ENCODE peak calls at places on chromosomes 4 and X, in seven cellular contexts. A is fibroblast of pulmonary artery, W is MV-4-11, O is heart right ventricle, N is NCI-H2081, B is GM10248, L is left lung. P is an unnamed sample.

GRCh38 chr4:101418055-101418454 is 70.7 kb upstream of the PPP3CA start:
- DNase-seq in O (no peak), W (peak), B (peak), L (no peak), N (no peak), A (no peak), P (no peak)

GRCh38 chr4:47526281-47526680 is 41.2 kb downstream of the ATP10D start:
- DNase-seq in L (no peak), N (no peak), O (no peak), A (no peak), W (no peak), B (no peak), P (no peak)

GRCh38 chr4:176791591-176792347 is 953 bp downstream of the VEGFC start:
- DNase-seq in B (peak), O (peak), W (no peak), L (peak), A (peak), N (no peak), P (peak)

GRCh38 chrX:74537011-74537390 is 77.4 kb downstream of the RLIM start:
- DNase-seq in N (no peak), L (no peak), W (no peak), A (peak), B (no peak), O (peak), P (peak)

GRCh38 chr4:88690355-88690754 is 7.3 kb downstream of the NAP1L5 start:
- DNase-seq in A (peak), L (no peak), O (no peak), N (no peak), B (no peak), W (peak), P (no peak)

GRCh38 chrX:111869639-111870034 is 6.3 kb upstream of the TRPC5OS start:
- DNase-seq in L (no peak), O (peak), N (peak), B (peak), A (peak), W (peak), P (no peak)

GRCh38 chrX:4655743-4656142 is 942.3 kb upstream of the PRKX start:
- DNase-seq in O (no peak), N (no peak), L (no peak), B (no peak), A (no peak), W (no peak), P (no peak)

GRCh38 chr4:87560802-87561201 is 31.6 kb upstream of the SPARCL1 start:
- DNase-seq in O (no peak), W (no peak), N (no peak), L (no peak), B (no peak), A (no peak), P (no peak)

GRCh38 chr4:108372678-108373077 is 203.9 kb upstream of the LEF1 start:
- DNase-seq in L (no peak), B (no peak), O (no peak), W (no peak), N (no peak), A (no peak), P (no peak)

GRCh38 chr4:83025563-83025962 is 9.4 kb upstream of the COPS4 start:
- DNase-seq in W (peak), O (no peak), N (no peak), B (no peak), L (no peak), A (no peak), P (no peak)

GRCh38 chr4:55925235-55925634 is 23.5 kb upstream of the CEP135 start:
- DNase-seq in A (no peak), O (no peak), B (no peak), N (no peak), L (no peak), W (no peak), P (no peak)

GRCh38 chrX:12975999-12976558 is 1.2 kb downstream of the TMSB4X start:
- DNase-seq in O (peak), W (peak), L (peak), B (peak), A (peak), N (peak), P (peak)

GRCh38 chr4:139403457-139403856 is 50.5 kb upstream of the RAB33B start:
- DNase-seq in W (no peak), L (no peak), O (no peak), A (peak), B (no peak), N (no peak), P (no peak)

GRCh38 chr4:185566972-185567749 is 31.9 kb upstream of the PDLIM3 start:
- DNase-seq in B (no peak), W (no peak), N (no peak), O (peak), L (no peak), A (peak), P (no peak)

GRCh38 chr4:82519776-82520175 is 42.0 kb downstream of the TMEM150C start:
- DNase-seq in N (no peak), B (no peak), L (no peak), O (no peak), A (peak), W (no peak), P (no peak)

GRCh38 chr4:53622739-53623151 is 31.5 kb upstream of the LNX1 start:
- DNase-seq in B (no peak), W (no peak), O (no peak), N (no peak), A (peak), L (no peak), P (no peak)

GRCh38 chr4:104649631-104650030 is 154.9 kb upstream of the CXXC4 start:
- DNase-seq in N (no peak), W (no peak), B (no peak), A (no peak), L (no peak), O (no peak), P (no peak)

GRCh38 chr4:168437192-168437938 is 42.9 kb downstream of the DDX60L start:
- DNase-seq in W (no peak), N (no peak), L (no peak), A (no peak), O (no peak), B (no peak), P (no peak)

GRCh38 chr4:111174331-111174730 is 551.5 kb upstream of the PITX2 start:
- DNase-seq in O (no peak), A (no peak), L (no peak), B (no peak), W (no peak), N (no peak), P (no peak)

GRCh38 chr4:183909187-183909586 is 4.1 kb downstream of the STOX2 start:
- DNase-seq in W (no peak), N (no peak), L (no peak), B (no peak), O (no peak), A (no peak), P (no peak)

GRCh38 chr4:145540235-145540634 is 58.6 kb downstream of the SMAD1 start:
- DNase-seq in W (no peak), N (no peak), A (peak), B (no peak), L (no peak), O (no peak), P (no peak)

GRCh38 chr4:7539659-7540058 is 104.9 kb upstream of the PSAPL1 start:
- DNase-seq in B (no peak), L (peak), O (no peak), A (no peak), N (no peak), W (peak), P (no peak)

GRCh38 chr4:152389359-152389758 is 146.5 kb downstream of the FBXW7 start:
- DNase-seq in W (no peak), O (no peak), A (no peak), L (no peak), B (no peak), N (no peak), P (no peak)

GRCh38 chr4:183797445-183798248 is 107.5 kb upstream of the STOX2 start:
- DNase-seq in O (no peak), L (peak), W (no peak), B (no peak), N (peak), A (peak), P (peak)

GRCh38 chr4:152535236-152535902 is 523 bp downstream of the FBXW7 start:
- DNase-seq in W (no peak), A (no peak), L (peak), N (no peak), B (no peak), O (peak), P (peak)

GRCh38 chr4:173289351-173289725 is 44.8 kb downstream of the HMGB2 start:
- DNase-seq in L (no peak), B (no peak), A (peak), O (no peak), N (no peak), W (peak), P (no peak)

GRCh38 chr4:82372874-82373815 is 646 bp downstream of the HNRNPD start:
- DNase-seq in N (peak), B (peak), A (peak), W (peak), O (peak), L (peak), P (peak)

GRCh38 chr4:48590884-48591283 is 100.8 kb downstream of the ZAR1 start:
- DNase-seq in B (no peak), L (no peak), O (no peak), W (no peak), A (no peak), N (no peak), P (no peak)

GRCh38 chr4:58606303-58606702 is 1496.1 kb upstream of the IGFBP7 start:
- DNase-seq in B (no peak), O (no peak), L (no peak), N (no peak), A (no peak), W (no peak), P (no peak)

GRCh38 chr4:77471821-77472495 is 133.7 kb upstream of the CXCL13 start:
- DNase-seq in N (no peak), A (no peak), W (no peak), L (no peak), O (no peak), B (no peak), P (no peak)

P was measured in left ventricle myocardium superior.